ENCODE peak calls at places on chromosomes 1 and 21, in eight cellular contexts. B is coronary artery, X is ovary, Y is astrocyte of the spinal cord, R is HFF-Myc, M is transverse colon, F is psoas muscle, Z is cardiac fibroblast. N is an unnamed sample.

GRCh38 chr21:45976666-45977335 is 4.8 kb upstream of the COL6A1 start:
- DNase-seq in B (peak; percentile 72), X (peak; percentile 31), Y (no peak), R (no peak), M (peak; percentile 10), F (no peak), Z (no peak), N (no peak)

GRCh38 chr1:223331301-223331700 is 32.7 kb downstream of the SUSD4 start:
- DNase-seq in B (no peak), X (no peak), Y (peak; percentile 1), R (no peak), M (no peak), F (no peak), Z (no peak), N (no peak)

GRCh38 chr1:37954316-37954971 is 7.6 kb upstream of the INPP5B start:
- DNase-seq in B (no peak), X (no peak), Y (no peak), R (no peak), M (no peak), F (peak; percentile 35), Z (no peak), N (no peak)

GRCh38 chr1:93394514-93394913 is 48.8 kb downstream of the DR1 start:
- DNase-seq in B (no peak), X (no peak), Y (no peak), R (no peak), M (no peak), F (no peak), Z (peak; percentile 9), N (no peak)

GRCh38 chr1:19461352-19461645 is 24.0 kb downstream of the CAPZB start:
- DNase-seq in B (no peak), X (no peak), Y (no peak), R (no peak), M (no peak), F (no peak), Z (no peak), N (no peak)

GRCh38 chr1:248825573-248825908 is 174 bp downstream of the SH3BP5L start:
- DNase-seq in B (no peak), X (no peak), Y (no peak), R (no peak), M (no peak), F (peak; percentile 64), Z (no peak), N (no peak)

GRCh38 chr1:25503551-25504426 is 39.6 kb upstream of the LDLRAP1 start:
- DNase-seq in B (no peak), X (no peak), Y (no peak), R (no peak), M (peak; percentile 77), F (peak; percentile 83), Z (no peak), N (no peak)

GRCh38 chr1:63628607-63629006 is 35.4 kb downstream of the PGM1 start:
- DNase-seq in B (no peak), X (no peak), Y (no peak), R (no peak), M (no peak), F (no peak), Z (no peak), N (no peak)

GRCh38 chr1:85339089-85339488 is 62.7 kb upstream of the BCL10 start:
- DNase-seq in B (no peak), X (no peak), Y (peak; percentile 72), R (no peak), M (no peak), F (no peak), Z (peak; percentile 71), N (peak; percentile 70)

GRCh38 chr1:193113258-193113991 is 8.2 kb upstream of the GLRX2 start:
- DNase-seq in B (no peak), X (no peak), Y (no peak), R (no peak), M (no peak), F (no peak), Z (no peak), N (no peak)

GRCh38 chr1:236608930-236609726 is 4.8 kb upstream of the HEATR1 start:
- DNase-seq in B (no peak), X (no peak), Y (peak; percentile 37), R (no peak), M (peak; percentile 40), F (peak; percentile 80), Z (peak; percentile 84), N (peak; percentile 63)

GRCh38 chr1:59029366-59029765 is 245.5 kb upstream of the JUN start:
- DNase-seq in B (no peak), X (no peak), Y (no peak), R (no peak), M (no peak), F (no peak), Z (no peak), N (no peak)

GRCh38 chr1:67679691-67680090 is 5.3 kb upstream of the GADD45A start:
- DNase-seq in B (no peak), X (no peak), Y (no peak), R (no peak), M (no peak), F (no peak), Z (no peak), N (no peak)

GRCh38 chr1:40620150-40620549 is 45.3 kb downstream of the RIMS3 start:
- DNase-seq in B (no peak), X (no peak), Y (no peak), R (no peak), M (no peak), F (no peak), Z (no peak), N (no peak)

GRCh38 chr1:52054496-52055065 is 410 bp downstream of the TXNDC12 start:
- DNase-seq in B (no peak), X (no peak), Y (no peak), R (no peak), M (no peak), F (no peak), Z (no peak), N (no peak)

GRCh38 chr1:176691251-176692228 is 228.6 kb downstream of the PAPPA2 start:
- DNase-seq in B (no peak), X (no peak), Y (peak; percentile 55), R (peak; percentile 29), M (peak; percentile 44), F (no peak), Z (peak; percentile 53), N (peak; percentile 52)

GRCh38 chr1:47647327-47647845 is 209.5 kb downstream of the FOXD2 start:
- DNase-seq in B (no peak), X (no peak), Y (no peak), R (peak; percentile 33), M (no peak), F (no peak), Z (no peak), N (no peak)

GRCh38 chr1:186950547-186950946 is 121.8 kb downstream of the PLA2G4A start:
- DNase-seq in B (no peak), X (no peak), Y (peak; percentile 35), R (no peak), M (no peak), F (no peak), Z (peak; percentile 19), N (peak; percentile 70)

GRCh38 chr1:21568006-21568746 is 59.0 kb downstream of the ALPL start:
- DNase-seq in B (no peak), X (no peak), Y (peak; percentile 53), R (no peak), M (no peak), F (no peak), Z (no peak), N (peak; percentile 25)

GRCh38 chr1:116486424-116486823 is 84.4 kb downstream of the CD58 start:
- DNase-seq in B (no peak), X (no peak), Y (peak; percentile 73), R (peak; percentile 59), M (no peak), F (no peak), Z (peak; percentile 63), N (peak; percentile 80)

GRCh38 chr1:27979151-27979858 is 19.5 kb downstream of the XKR8 start:
- DNase-seq in B (no peak), X (no peak), Y (peak; percentile 72), R (peak; percentile 12), M (no peak), F (no peak), Z (peak; percentile 90), N (peak; percentile 91)
- TF ChIP-seq CTCF in B (peak; percentile 20), X (peak; percentile 53), Y (peak; percentile 30), R (peak; percentile 21), M (peak; percentile 41), F (peak; percentile 56), Z (peak; percentile 38), N (peak; percentile 57)

GRCh38 chr1:2148691-2149090 is 45.9 kb downstream of the FAAP20 start:
- DNase-seq in B (no peak), X (no peak), Y (no peak), R (no peak), M (peak; percentile 31), F (no peak), Z (no peak), N (peak; percentile 8)
- H3K4me3 ChIP-seq in B (no peak overlapping the region), X (no peak overlapping the region), Y (no peak overlapping the region), R (no peak overlapping the region), M (no peak overlapping the region), F (no peak overlapping the region), Z (no peak overlapping the region), N (no peak overlapping the region)

DNA sequence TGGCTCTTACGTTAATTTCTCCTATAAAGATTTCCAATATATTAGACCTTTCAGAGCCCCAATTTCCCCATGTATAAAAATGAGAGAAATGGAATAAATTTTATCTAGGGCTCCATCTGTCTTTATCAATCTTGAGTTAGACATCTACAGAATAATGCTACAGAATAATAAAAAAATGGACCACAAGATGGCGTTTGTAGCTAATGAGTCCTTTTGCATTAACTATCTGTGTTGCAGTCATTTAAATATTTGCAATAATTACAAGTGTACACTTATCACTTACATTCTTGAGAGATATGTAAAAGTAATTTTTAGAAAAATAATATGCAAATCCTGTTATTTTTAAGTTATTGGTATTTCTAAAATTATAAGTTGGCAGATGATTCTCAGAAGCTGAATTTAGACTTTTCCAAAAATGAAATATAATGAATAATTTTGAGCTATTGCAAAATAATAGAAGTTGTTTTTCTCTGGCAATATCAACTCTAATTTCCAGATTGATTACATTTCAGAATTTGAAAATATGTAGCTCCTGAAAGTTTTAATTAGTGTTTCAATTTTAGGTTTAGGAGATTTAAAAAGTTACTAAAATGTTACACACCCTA is 87.7 kb downstream of the SNX7 start:
- DNase-seq in B (no peak), X (no peak), Y (peak; percentile 13), R (no peak), M (no peak), F (no peak), Z (peak; percentile 15), N (peak; percentile 40)
- TF ChIP-seq CTCF in B (no peak), X (no peak), Y (peak; percentile 38), R (peak; percentile 18), M (no peak), F (peak; percentile 35), Z (peak; percentile 36), N (peak; percentile 56)

GRCh38 chr1:119139857-119140176 is 636 bp downstream of the WARS2 start:
- DNase-seq in B (no peak), X (no peak), Y (no peak), R (no peak), M (no peak), F (no peak), Z (no peak), N (no peak)

GRCh38 chr1:119141020-119141424 is 569 bp upstream of the WARS2 start:
- DNase-seq in B (peak; percentile 73), X (peak; percentile 17), Y (no peak), R (no peak), M (peak; percentile 31), F (no peak), Z (peak; percentile 36), N (peak; percentile 35)

GRCh38 chr1:119143716-119144115 is 3.3 kb upstream of the WARS2 start:
- DNase-seq in B (no peak), X (no peak), Y (no peak), R (no peak), M (no peak), F (no peak), Z (no peak), N (no peak)

GRCh38 chr1:119140177-119141019 is at the start of gene WARS2:
- DNase-seq in B (peak; percentile 97), X (peak; percentile 95), Y (peak; percentile 99), R (peak; percentile 95), M (peak; percentile 96), F (peak; percentile 97), Z (peak; percentile 98), N (peak; percentile 99)

GRCh38 chr1:119141660-119142059 is 1.2 kb upstream of the WARS2 start:
- DNase-seq in B (no peak), X (no peak), Y (no peak), R (no peak), M (no peak), F (no peak), Z (no peak), N (no peak)
- H3K4me3 ChIP-seq in B (peak overlapping the region; percentile 76), X (no peak overlapping the region), Y (no peak overlapping the region), R (peak overlapping the region; percentile 75), M (no peak overlapping the region), F (peak overlapping the region; percentile 78), Z (no peak overlapping the region), N (no peak overlapping the region)

N was measured in choroid plexus epithelial cell.